ENCODE peak calls at places on chromosomes 2 and 18, in six cellular contexts. One of them, this sample, is unnamed.

GRCh38 chr2:138632066-138632465 is 130.5 kb downstream of the SPOPL start:
- DNase-seq in thoracic aorta: no peak
- DNase-seq in RWPE1: peak
- DNase-seq in epithelial cell of esophagus: peak
- DNase-seq in HFFc6: peak
- DNase-seq in osteoblast: no peak
- DNase-seq in this sample: no peak

GRCh38 chr2:241161646-241162281 is 11.5 kb downstream of the PPP1R7 start:
- DNase-seq in epithelial cell of esophagus: peak
- DNase-seq in RWPE1: no peak
- DNase-seq in HFFc6: peak
- DNase-seq in thoracic aorta: peak
- DNase-seq in osteoblast: peak
- DNase-seq in this sample: no peak

GRCh38 chr18:10936211-10937053 is 212.9 kb downstream of the PIEZO2 start:
- DNase-seq in HFFc6: no peak
- DNase-seq in epithelial cell of esophagus: no peak
- DNase-seq in osteoblast: no peak
- DNase-seq in RWPE1: no peak
- DNase-seq in thoracic aorta: no peak
- DNase-seq in this sample: no peak

GRCh38 chr2:66581461-66582363 is 146.8 kb downstream of the MEIS1 start:
- DNase-seq in epithelial cell of esophagus: peak
- DNase-seq in thoracic aorta: no peak
- DNase-seq in osteoblast: no peak
- DNase-seq in RWPE1: no peak
- DNase-seq in HFFc6: no peak
- DNase-seq in this sample: peak

GRCh38 chr2:199987586-199987985 is 32.2 kb downstream of the MAIP1 start:
- DNase-seq in HFFc6: no peak
- DNase-seq in RWPE1: no peak
- DNase-seq in thoracic aorta: no peak
- DNase-seq in osteoblast: no peak
- DNase-seq in epithelial cell of esophagus: no peak
- DNase-seq in this sample: no peak

GRCh38 chr2:19461504-19461903 is 103.1 kb upstream of the OSR1 start:
- DNase-seq in osteoblast: no peak
- DNase-seq in epithelial cell of esophagus: no peak
- DNase-seq in thoracic aorta: no peak
- DNase-seq in HFFc6: no peak
- DNase-seq in RWPE1: no peak
- DNase-seq in this sample: no peak

GRCh38 chr2:173231042-173231441 is 123.6 kb upstream of the CDCA7 start:
- DNase-seq in HFFc6: no peak
- DNase-seq in thoracic aorta: no peak
- DNase-seq in epithelial cell of esophagus: no peak
- DNase-seq in osteoblast: no peak
- DNase-seq in RWPE1: no peak
- DNase-seq in this sample: no peak

GRCh38 chr2:218345491-218346176 is 11.0 kb upstream of the CATIP start:
- DNase-seq in osteoblast: peak
- DNase-seq in HFFc6: no peak
- DNase-seq in RWPE1: no peak
- DNase-seq in thoracic aorta: no peak
- DNase-seq in epithelial cell of esophagus: no peak
- DNase-seq in this sample: no peak

GRCh38 chr2:45706028-45706427 is 54.6 kb downstream of the PRKCE start:
- DNase-seq in osteoblast: no peak
- DNase-seq in HFFc6: no peak
- DNase-seq in epithelial cell of esophagus: no peak
- DNase-seq in thoracic aorta: no peak
- DNase-seq in RWPE1: no peak
- DNase-seq in this sample: no peak

GRCh38 chr2:215535125-215535668 is 99.3 kb upstream of the FN1 start:
- DNase-seq in epithelial cell of esophagus: no peak
- DNase-seq in RWPE1: no peak
- DNase-seq in HFFc6: peak
- DNase-seq in thoracic aorta: no peak
- DNase-seq in osteoblast: no peak
- DNase-seq in this sample: no peak

GRCh38 chr2:239018291-239019192 is 170.7 kb downstream of the TWIST2 start:
- DNase-seq in RWPE1: no peak
- DNase-seq in thoracic aorta: no peak
- DNase-seq in epithelial cell of esophagus: no peak
- DNase-seq in osteoblast: peak
- DNase-seq in HFFc6: no peak
- DNase-seq in this sample: no peak

GRCh38 chr2:165427686-165428085 is 41.8 kb upstream of the CSRNP3 start:
- DNase-seq in epithelial cell of esophagus: no peak
- DNase-seq in HFFc6: no peak
- DNase-seq in thoracic aorta: no peak
- DNase-seq in osteoblast: no peak
- DNase-seq in RWPE1: no peak
- DNase-seq in this sample: no peak

GRCh38 chr18:13446581-13447470 is 228.3 kb downstream of the LDLRAD4 start:
- DNase-seq in epithelial cell of esophagus: no peak
- DNase-seq in thoracic aorta: no peak
- DNase-seq in RWPE1: no peak
- DNase-seq in osteoblast: no peak
- DNase-seq in HFFc6: no peak
- DNase-seq in this sample: peak

GRCh38 chr2:71713581-71714580 is 260.5 kb downstream of the DYSF start:
- DNase-seq in epithelial cell of esophagus: no peak
- DNase-seq in RWPE1: no peak
- DNase-seq in osteoblast: peak
- DNase-seq in thoracic aorta: no peak
- DNase-seq in HFFc6: peak
- DNase-seq in this sample: no peak

GRCh38 chr2:123179526-123179925 is 845.6 kb upstream of the CNTNAP5 start:
- DNase-seq in osteoblast: no peak
- DNase-seq in HFFc6: no peak
- DNase-seq in thoracic aorta: no peak
- DNase-seq in RWPE1: no peak
- DNase-seq in epithelial cell of esophagus: no peak
- DNase-seq in this sample: no peak

GRCh38 chr2:96580771-96581170 is 44.2 kb downstream of the ARID5A start:
- DNase-seq in osteoblast: peak
- DNase-seq in HFFc6: no peak
- DNase-seq in thoracic aorta: no peak
- DNase-seq in RWPE1: peak
- DNase-seq in epithelial cell of esophagus: peak
- DNase-seq in this sample: no peak

GRCh38 chr2:15691586-15692310 is 100.1 kb downstream of the DDX1 start:
- DNase-seq in RWPE1: no peak
- DNase-seq in osteoblast: no peak
- DNase-seq in thoracic aorta: no peak
- DNase-seq in epithelial cell of esophagus: no peak
- DNase-seq in HFFc6: no peak
- DNase-seq in this sample: no peak

GRCh38 chr18:71878226-71878625 is 665.9 kb downstream of the CBLN2 start:
- DNase-seq in epithelial cell of esophagus: no peak
- DNase-seq in HFFc6: no peak
- DNase-seq in thoracic aorta: no peak
- DNase-seq in osteoblast: no peak
- DNase-seq in RWPE1: no peak
- DNase-seq in this sample: no peak

GRCh38 chr2:32895424-32895823 is 51.3 kb upstream of the LTBP1 start:
- DNase-seq in epithelial cell of esophagus: no peak
- DNase-seq in osteoblast: no peak
- DNase-seq in RWPE1: no peak
- DNase-seq in HFFc6: no peak
- DNase-seq in thoracic aorta: no peak
- DNase-seq in this sample: no peak

GRCh38 chr18:32893915-32894314 is 121.1 kb upstream of the KLHL14 start:
- DNase-seq in RWPE1: no peak
- DNase-seq in osteoblast: no peak
- DNase-seq in HFFc6: no peak
- DNase-seq in thoracic aorta: no peak
- DNase-seq in epithelial cell of esophagus: peak
- DNase-seq in this sample: no peak
- TF ChIP-seq CTCF in RWPE1: no peak
- TF ChIP-seq CTCF in osteoblast: peak
- TF ChIP-seq CTCF in HFFc6: no peak
- TF ChIP-seq CTCF in thoracic aorta: no peak
- TF ChIP-seq CTCF in epithelial cell of esophagus: peak
- TF ChIP-seq CTCF in this sample: peak

GRCh38 chr2:121562269-121563176 is 31.8 kb downstream of the RNU4ATAC start:
- DNase-seq in thoracic aorta: no peak
- DNase-seq in osteoblast: no peak
- DNase-seq in epithelial cell of esophagus: peak
- DNase-seq in RWPE1: no peak
- DNase-seq in HFFc6: no peak
- DNase-seq in this sample: no peak
- TF ChIP-seq CTCF in thoracic aorta: no peak
- TF ChIP-seq CTCF in osteoblast: no peak
- TF ChIP-seq CTCF in epithelial cell of esophagus: no peak
- TF ChIP-seq CTCF in RWPE1: no peak
- TF ChIP-seq CTCF in HFFc6: no peak
- TF ChIP-seq CTCF in this sample: no peak

GRCh38 chr2:219832904-219833303 is 205.5 kb downstream of the SLC4A3 start:
- DNase-seq in epithelial cell of esophagus: no peak
- DNase-seq in osteoblast: no peak
- DNase-seq in HFFc6: no peak
- DNase-seq in RWPE1: no peak
- DNase-seq in thoracic aorta: no peak
- DNase-seq in this sample: no peak

GRCh38 chr2:219835493-219835892 is 208.1 kb downstream of the SLC4A3 start:
- DNase-seq in RWPE1: no peak
- DNase-seq in epithelial cell of esophagus: no peak
- DNase-seq in thoracic aorta: no peak
- DNase-seq in osteoblast: no peak
- DNase-seq in HFFc6: no peak
- DNase-seq in this sample: no peak

GRCh38 chr2:219831957-219832356 is 204.5 kb downstream of the SLC4A3 start:
- DNase-seq in epithelial cell of esophagus: no peak
- DNase-seq in HFFc6: no peak
- DNase-seq in osteoblast: no peak
- DNase-seq in RWPE1: no peak
- DNase-seq in thoracic aorta: no peak
- DNase-seq in this sample: no peak

GRCh38 chr2:219836647-219837177 is 209.3 kb downstream of the SLC4A3 start:
- DNase-seq in thoracic aorta: no peak
- DNase-seq in epithelial cell of esophagus: peak
- DNase-seq in HFFc6: peak
- DNase-seq in osteoblast: no peak
- DNase-seq in RWPE1: peak
- DNase-seq in this sample: no peak
- TF ChIP-seq CTCF in thoracic aorta: peak
- TF ChIP-seq CTCF in epithelial cell of esophagus: peak
- TF ChIP-seq CTCF in HFFc6: peak
- TF ChIP-seq CTCF in osteoblast: peak
- TF ChIP-seq CTCF in RWPE1: peak
- TF ChIP-seq CTCF in this sample: no peak

GRCh38 chr2:43288417-43289305 is 62.3 kb upstream of the ZFP36L2 start:
- DNase-seq in RWPE1: no peak
- DNase-seq in HFFc6: no peak
- DNase-seq in thoracic aorta: no peak
- DNase-seq in osteoblast: no peak
- DNase-seq in epithelial cell of esophagus: no peak
- DNase-seq in this sample: no peak

GRCh38 chr2:43293744-43294695 is 67.6 kb upstream of the ZFP36L2 start:
- DNase-seq in thoracic aorta: peak
- DNase-seq in HFFc6: peak
- DNase-seq in RWPE1: peak
- DNase-seq in osteoblast: peak
- DNase-seq in epithelial cell of esophagus: peak
- DNase-seq in this sample: no peak

GRCh38 chr2:43292851-43293743 is 66.7 kb upstream of the ZFP36L2 start:
- DNase-seq in thoracic aorta: no peak
- DNase-seq in RWPE1: no peak
- DNase-seq in osteoblast: no peak
- DNase-seq in HFFc6: no peak
- DNase-seq in epithelial cell of esophagus: no peak
- DNase-seq in this sample: no peak

GRCh38 chr2:43294973-43295603 is 68.7 kb upstream of the ZFP36L2 start:
- DNase-seq in epithelial cell of esophagus: no peak
- DNase-seq in thoracic aorta: no peak
- DNase-seq in HFFc6: no peak
- DNase-seq in osteoblast: peak
- DNase-seq in RWPE1: no peak
- DNase-seq in this sample: no peak

DNA sequence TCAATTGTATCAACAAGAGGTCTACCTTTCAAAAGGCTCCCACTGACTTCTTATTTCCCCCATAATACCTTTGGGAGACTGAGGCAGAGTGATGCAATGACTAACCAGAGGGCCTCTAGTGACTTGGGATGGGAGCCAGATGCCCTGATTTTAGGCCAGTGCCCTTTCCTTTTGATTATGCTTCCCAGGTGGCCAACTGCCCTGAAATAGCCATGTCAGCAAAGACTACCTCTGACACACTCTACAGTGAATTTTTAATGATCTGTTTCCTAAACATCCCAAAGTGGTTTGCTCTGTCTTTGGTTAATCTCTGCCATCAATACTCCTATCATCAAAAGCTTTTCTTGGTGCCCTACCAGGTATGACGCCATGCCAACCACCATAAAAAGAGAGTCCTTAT is 65.9 kb upstream of the ZFP36L2 start:
- DNase-seq in osteoblast: no peak
- DNase-seq in epithelial cell of esophagus: no peak
- DNase-seq in RWPE1: no peak
- DNase-seq in HFFc6: no peak
- DNase-seq in thoracic aorta: no peak
- DNase-seq in this sample: no peak
- TF ChIP-seq CTCF in osteoblast: no peak
- TF ChIP-seq CTCF in epithelial cell of esophagus: no peak
- TF ChIP-seq CTCF in RWPE1: no peak
- TF ChIP-seq CTCF in HFFc6: no peak
- TF ChIP-seq CTCF in thoracic aorta: no peak
- TF ChIP-seq CTCF in this sample: no peak

DNA sequence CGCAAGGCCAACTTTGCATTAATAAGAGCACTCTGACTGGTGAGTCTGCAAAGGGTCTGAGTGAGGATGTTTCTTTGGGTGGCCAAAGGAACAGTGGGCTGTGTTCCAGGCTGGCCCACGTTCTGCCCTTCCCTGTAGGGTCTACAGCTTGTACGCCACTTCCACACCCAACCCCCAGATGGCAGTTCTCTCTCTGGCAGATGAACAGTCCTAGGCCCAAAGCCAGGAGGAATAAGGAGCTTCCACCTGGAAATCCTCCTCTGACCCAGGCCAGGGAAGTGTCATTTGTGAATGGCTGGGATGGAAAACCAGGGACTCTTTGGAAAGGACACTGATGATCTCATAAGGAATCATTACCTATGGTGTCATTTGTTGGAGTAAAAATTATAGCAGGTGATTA is 6.6 kb downstream of the OTOF start:
- DNase-seq in RWPE1: no peak
- DNase-seq in osteoblast: peak
- DNase-seq in HFFc6: no peak
- DNase-seq in thoracic aorta: no peak
- DNase-seq in epithelial cell of esophagus: no peak
- DNase-seq in this sample: no peak
- TF ChIP-seq CTCF in RWPE1: no peak
- TF ChIP-seq CTCF in osteoblast: no peak
- TF ChIP-seq CTCF in HFFc6: no peak
- TF ChIP-seq CTCF in thoracic aorta: no peak
- TF ChIP-seq CTCF in epithelial cell of esophagus: no peak
- TF ChIP-seq CTCF in this sample: no peak

This sample was measured in glutamatergic neuron.